ENCODE peak calls at places on chromosomes 5 and 9, in nine cellular contexts. A is AG04449, U is HFF-Myc, C is brain microvascular endothelial cell, Y is transverse colon, R is fibroblast of villous mesenchyme, P is hepatocyte, G is heart left ventricle, J is fibroblast of lung. D is an unnamed sample.

GRCh38 chr5:73354406-73354805 is 94.2 kb downstream of the FOXD1 start:
- DNase-seq in A (no peak), U (peak), C (no peak), Y (no peak), R (no peak), P (no peak), G (no peak), J (peak), D (no peak)

GRCh38 chr9:129208191-129209091 is 30.4 kb upstream of the IER5L start:
- DNase-seq in A (no peak), U (no peak), C (no peak), Y (no peak), R (no peak), P (peak), G (no peak), J (no peak), D (no peak)

GRCh38 chr9:38026021-38026809 is 42.8 kb downstream of the SHB start:
- DNase-seq in A (peak), U (peak), C (peak), Y (no peak), R (peak), P (peak), G (peak), J (peak), D (peak)

GRCh38 chr9:82961504-82962125 is 101.3 kb downstream of the RASEF start:
- DNase-seq in A (peak), U (peak), C (peak), Y (peak), R (peak), P (peak), G (peak), J (peak), D (peak)

GRCh38 chr9:95836072-95836471 is 39.4 kb upstream of the ERCC6L2 start:
- DNase-seq in A (no peak), U (no peak), C (peak), Y (no peak), R (no peak), P (no peak), G (no peak), J (peak), D (no peak)

GRCh38 chr9:13857521-13857920 is 456.4 kb downstream of the NFIB start:
- DNase-seq in A (no peak), U (no peak), C (peak), Y (no peak), R (peak), P (no peak), G (no peak), J (peak), D (no peak)

GRCh38 chr5:147397616-147398015 is 112.3 kb downstream of the DPYSL3 start:
- DNase-seq in A (no peak), U (no peak), C (no peak), Y (no peak), R (no peak), P (no peak), G (no peak), J (no peak), D (no peak)

GRCh38 chr5:6829150-6829784 is 116.0 kb downstream of the TENT4A start:
- DNase-seq in A (peak), U (no peak), C (no peak), Y (no peak), R (no peak), P (no peak), G (no peak), J (no peak), D (no peak)

GRCh38 chr5:113221294-113222176 is 213.3 kb downstream of the TSSK1B start:
- DNase-seq in A (no peak), U (no peak), C (no peak), Y (no peak), R (peak), P (no peak), G (no peak), J (peak), D (no peak)

GRCh38 chr5:40453689-40454088 is 226.0 kb upstream of the PTGER4 start:
- DNase-seq in A (no peak), U (no peak), C (no peak), Y (no peak), R (no peak), P (no peak), G (no peak), J (no peak), D (no peak)

GRCh38 chr5:175517824-175518450 is 39.6 kb downstream of the SFXN1 start:
- DNase-seq in A (peak), U (peak), C (peak), Y (no peak), R (peak), P (peak), G (no peak), J (peak), D (no peak)

GRCh38 chr9:116653580-116654355 is 33.3 kb upstream of the TRIM32 start:
- DNase-seq in A (no peak), U (no peak), C (no peak), Y (no peak), R (peak), P (no peak), G (peak), J (no peak), D (no peak)

GRCh38 chr5:93793159-93793781 is 51.9 kb upstream of the POU5F2 start:
- DNase-seq in A (no peak), U (no peak), C (no peak), Y (no peak), R (no peak), P (no peak), G (no peak), J (no peak), D (no peak)

GRCh38 chr9:114098021-114098659 is 952 bp downstream of the KIF12 start:
- DNase-seq in A (no peak), U (no peak), C (no peak), Y (peak), R (no peak), P (peak), G (no peak), J (no peak), D (no peak)

GRCh38 chr9:38421498-38422211 is 2.6 kb downstream of the IGFBPL1 start:
- DNase-seq in A (no peak), U (no peak), C (no peak), Y (no peak), R (no peak), P (no peak), G (no peak), J (no peak), D (no peak)

DNA sequence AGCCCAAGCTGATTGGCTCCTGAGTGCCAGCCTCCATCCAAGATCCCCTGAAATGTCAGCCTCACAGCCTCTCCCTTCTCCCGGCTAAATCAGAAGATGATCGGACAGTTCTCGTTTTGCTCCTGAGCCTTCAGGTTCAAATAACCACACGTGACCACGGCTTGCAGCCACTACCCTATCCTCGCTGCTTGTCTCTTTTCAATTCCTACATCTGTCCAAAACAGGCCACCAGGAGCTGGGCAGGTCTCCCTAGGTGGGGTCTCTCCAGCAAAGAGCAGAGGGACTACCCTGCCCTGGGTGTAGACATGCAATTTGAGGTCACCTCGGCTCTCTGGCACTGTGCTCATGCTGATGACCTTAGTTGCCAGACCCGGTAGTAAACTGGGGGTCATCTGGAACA is 224.0 kb upstream of the TBC1D2 start:
- DNase-seq in A (no peak), U (no peak), C (no peak), Y (no peak), R (no peak), P (no peak), G (no peak), J (no peak), D (no peak)
- H3K4me3 ChIP-seq in A (no peak), U (no peak), C (no peak), Y (no peak), R (no peak), P (no peak), G (no peak), J (no peak), D (no peak)

GRCh38 chr9:36008774-36009300 is 27.9 kb upstream of the RECK start:
- DNase-seq in A (no peak), U (no peak), C (peak), Y (peak), R (peak), P (peak), G (peak), J (peak), D (no peak)
- H3K4me3 ChIP-seq in A (no peak), U (no peak), C (no peak), Y (no peak), R (no peak), P (no peak), G (peak), J (no peak), D (no peak)

DNA sequence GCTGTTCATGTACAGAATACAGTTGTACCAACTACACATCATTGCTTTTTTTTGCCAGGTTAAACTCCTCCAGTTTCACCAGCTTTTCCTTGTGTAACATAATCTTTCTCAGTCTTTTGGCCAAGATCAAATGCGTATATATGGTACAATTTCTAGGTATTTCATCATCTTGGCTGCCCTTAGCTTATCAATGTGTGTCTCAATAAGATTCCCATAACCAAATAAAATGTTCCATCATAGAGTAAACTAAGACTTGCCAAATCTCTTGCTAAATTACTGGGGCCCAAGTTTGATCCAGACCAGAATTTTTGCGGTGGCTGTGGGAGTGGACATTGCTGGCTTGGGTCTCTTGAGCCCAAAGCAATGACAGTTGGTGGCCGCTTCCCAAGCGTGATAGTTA is 24.3 kb upstream of the ERBIN start:
- DNase-seq in A (no peak), U (no peak), C (no peak), Y (no peak), R (peak), P (no peak), G (no peak), J (no peak), D (no peak)
- H3K4me3 ChIP-seq in A (no peak), U (no peak), C (no peak), Y (no peak), R (no peak), P (no peak), G (no peak), J (no peak), D (no peak)

GRCh38 chr9:123359546-123359945 is 3.5 kb downstream of the CRB2 start:
- DNase-seq in A (no peak), U (no peak), C (no peak), Y (no peak), R (no peak), P (no peak), G (no peak), J (no peak), D (no peak)
- H3K4me3 ChIP-seq in A (no peak), U (no peak), C (no peak), Y (no peak), R (no peak), P (no peak), G (no peak), J (no peak), D (no peak)

GRCh38 chr5:111234125-111234524 is 9.9 kb downstream of the CAMK4 start:
- DNase-seq in A (no peak), U (no peak), C (no peak), Y (no peak), R (no peak), P (no peak), G (no peak), J (no peak), D (no peak)

GRCh38 chr5:111237470-111237869 is 13.3 kb downstream of the CAMK4 start:
- DNase-seq in A (no peak), U (no peak), C (no peak), Y (no peak), R (no peak), P (no peak), G (no peak), J (peak), D (no peak)

GRCh38 chr5:111233050-111233370 is 8.8 kb downstream of the CAMK4 start:
- DNase-seq in A (no peak), U (no peak), C (no peak), Y (no peak), R (no peak), P (no peak), G (no peak), J (no peak), D (no peak)

GRCh38 chr5:111236995-111237394 is 12.8 kb downstream of the CAMK4 start:
- DNase-seq in A (no peak), U (no peak), C (no peak), Y (no peak), R (no peak), P (no peak), G (no peak), J (no peak), D (no peak)

DNA sequence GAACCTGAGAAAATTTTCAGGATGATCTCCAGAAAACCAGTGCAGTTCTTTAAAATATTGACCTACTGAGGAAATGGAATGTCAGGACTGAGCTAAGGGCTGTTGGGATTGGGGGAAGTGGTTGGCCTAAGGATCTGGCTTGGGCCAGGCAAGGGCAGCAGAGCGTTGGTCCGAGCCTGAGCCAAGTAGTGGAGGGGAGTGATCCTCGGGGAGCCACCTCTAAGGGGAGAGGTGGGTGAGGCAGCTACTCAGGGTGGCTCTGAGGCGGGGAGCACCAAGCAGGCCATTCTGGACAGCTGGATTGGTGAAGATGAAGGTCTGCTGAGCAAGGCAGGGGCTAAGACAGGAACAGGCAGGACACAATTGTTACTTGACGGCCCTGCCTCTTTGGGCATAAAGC is 11.5 kb downstream of the CAMK4 start:
- DNase-seq in A (no peak), U (no peak), C (no peak), Y (no peak), R (no peak), P (no peak), G (no peak), J (no peak), D (no peak)
- H3K4me3 ChIP-seq in A (no peak), U (no peak), C (no peak), Y (no peak), R (no peak), P (no peak), G (no peak), J (no peak), D (no peak)

GRCh38 chr9:84271887-84272556 is 68.5 kb downstream of the SLC28A3 start:
- DNase-seq in A (no peak), U (no peak), C (no peak), Y (no peak), R (peak), P (no peak), G (no peak), J (peak), D (no peak)
- H3K4me3 ChIP-seq in A (peak), U (peak), C (peak), Y (no peak), R (peak), P (no peak), G (peak), J (peak), D (peak)

GRCh38 chr5:43149231-43149630 is 28.5 kb downstream of the ZNF131 start:
- DNase-seq in A (no peak), U (no peak), C (no peak), Y (no peak), R (no peak), P (no peak), G (no peak), J (no peak), D (no peak)

GRCh38 chr5:43140286-43140685 is 19.6 kb downstream of the ZNF131 start:
- DNase-seq in A (no peak), U (no peak), C (peak), Y (no peak), R (peak), P (no peak), G (no peak), J (peak), D (no peak)

GRCh38 chr5:43141211-43141610 is 20.5 kb downstream of the ZNF131 start:
- DNase-seq in A (no peak), U (no peak), C (peak), Y (no peak), R (no peak), P (no peak), G (no peak), J (peak), D (no peak)

GRCh38 chr5:43146958-43147357 is 26.2 kb downstream of the ZNF131 start:
- DNase-seq in A (no peak), U (no peak), C (no peak), Y (no peak), R (no peak), P (no peak), G (no peak), J (no peak), D (no peak)

DNA sequence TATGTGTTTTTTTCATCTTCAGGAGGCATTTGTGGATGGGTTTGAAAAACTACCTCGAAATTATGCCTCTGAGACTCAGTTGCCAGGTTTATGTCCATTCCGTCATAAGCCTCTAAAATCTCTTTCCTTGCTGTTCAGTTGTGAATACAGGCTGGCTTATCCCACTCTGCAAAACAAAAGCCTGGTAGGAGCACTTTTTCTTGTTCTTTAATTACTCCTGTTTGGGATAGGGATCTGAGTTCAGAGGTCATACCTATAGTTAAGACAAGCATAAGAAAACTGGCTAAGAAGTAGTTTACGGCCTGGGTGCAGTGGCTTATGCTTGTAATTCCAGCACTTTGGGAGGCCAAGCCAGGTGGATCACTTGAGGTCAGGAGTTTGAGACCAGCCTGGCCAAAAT is 24.4 kb downstream of the ZNF131 start:
- DNase-seq in A (no peak), U (no peak), C (no peak), Y (no peak), R (no peak), P (no peak), G (no peak), J (no peak), D (no peak)
- H3K4me3 ChIP-seq in A (no peak), U (no peak), C (no peak), Y (no peak), R (no peak), P (no peak), G (no peak), J (no peak), D (no peak)

DNA sequence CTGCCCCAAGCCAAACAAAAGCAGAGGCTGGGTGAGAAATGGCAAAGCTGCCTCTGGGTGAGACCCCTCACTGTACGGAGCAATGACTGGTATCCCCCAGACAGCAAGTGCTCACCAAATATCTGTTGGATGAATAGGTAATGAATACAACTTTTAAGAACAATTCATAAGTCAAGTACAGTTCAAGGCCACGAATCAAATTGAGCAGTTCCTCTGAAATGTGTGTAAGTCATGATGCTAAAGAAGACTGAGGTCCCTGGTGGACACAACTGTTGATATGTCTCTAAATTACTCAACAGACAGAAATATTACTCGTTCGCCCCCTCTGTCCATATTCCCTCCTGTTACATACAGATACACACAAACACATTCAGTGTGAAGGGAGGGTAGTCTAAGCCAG is 160.7 kb downstream of the GLIS3 start:
- DNase-seq in A (no peak), U (no peak), C (no peak), Y (no peak), R (no peak), P (no peak), G (no peak), J (no peak), D (no peak)
- H3K4me3 ChIP-seq in A (no peak), U (no peak), C (no peak), Y (no peak), R (no peak), P (no peak), G (no peak), J (no peak), D (no peak)

D was measured in skeletal muscle cell.